ENCODE peak calls at places on chromosomes 11 and 22, in nine cellular contexts. L is prostate gland, V is testis, T is HCT116, X is ovary, I is IMR-90, W is transverse colon, O is esophagus squamous epithelium, E is K562. K is an unnamed sample. For H3K9me3, the result is how much of the 10 kb centered on the place peaks cover.

GRCh38 chr11:2691991-2692841 is 7.6 kb downstream of the KCNQ1OT1 start:
- DNase-seq in L (no peak), X (no peak), E (no peak), I (no peak), W (no peak), T (no peak), O (no peak), V (no peak), K (no peak)

GRCh38 chr22:27435839-27436581 is 365.5 kb downstream of the MN1 start:
- DNase-seq in E (no peak), X (peak), O (no peak), L (no peak), T (no peak), I (peak), V (peak), W (peak), K (no peak)

GRCh38 chr22:24265734-24266133 is 4.9 kb upstream of the SPECC1L start:
- DNase-seq in O (no peak), T (no peak), E (no peak), W (no peak), L (no peak), X (no peak), I (peak), V (no peak), K (no peak)

GRCh38 chr11:112156153-112156552 is 7.7 kb downstream of the IL18 start:
- DNase-seq in V (no peak), O (no peak), I (peak), W (no peak), L (no peak), T (no peak), E (no peak), X (no peak), K (no peak)

GRCh38 chr11:58330861-58331260 is 28.0 kb downstream of the OR5B17 start:
- DNase-seq in X (no peak), I (peak), E (no peak), L (no peak), O (no peak), V (no peak), T (no peak), W (no peak), K (no peak)

GRCh38 chr11:8717876-8718753 is 35.5 kb downstream of the RPL27A start:
- DNase-seq in V (peak), L (peak), W (peak), E (no peak), X (peak), O (no peak), T (no peak), I (peak), K (no peak)

GRCh38 chr11:23765862-23766261 is 731.0 kb upstream of the LUZP2 start:
- DNase-seq in V (no peak), X (no peak), T (no peak), W (no peak), L (no peak), I (peak), E (no peak), O (no peak), K (no peak)

GRCh38 chr22:42714768-42715430 is 5.8 kb downstream of the A4GALT start:
- DNase-seq in V (no peak), T (no peak), L (no peak), X (no peak), E (no peak), O (no peak), W (no peak), I (no peak), K (no peak)

GRCh38 chr22:38017272-38017920 is 33.0 kb upstream of the SOX10 start:
- DNase-seq in V (peak), I (peak), T (no peak), L (peak), E (peak), O (no peak), X (peak), W (peak), K (peak)

GRCh38 chr11:6377902-6378694 is 12.2 kb upstream of the SMPD1 start:
- DNase-seq in L (no peak), E (no peak), I (no peak), X (no peak), V (no peak), O (no peak), T (no peak), W (no peak), K (no peak)

GRCh38 chr11:31802990-31803812 is 7.9 kb downstream of the PAX6 start:
- DNase-seq in I (no peak), W (no peak), E (no peak), O (no peak), T (no peak), L (no peak), V (no peak), X (no peak), K (no peak)

DNA sequence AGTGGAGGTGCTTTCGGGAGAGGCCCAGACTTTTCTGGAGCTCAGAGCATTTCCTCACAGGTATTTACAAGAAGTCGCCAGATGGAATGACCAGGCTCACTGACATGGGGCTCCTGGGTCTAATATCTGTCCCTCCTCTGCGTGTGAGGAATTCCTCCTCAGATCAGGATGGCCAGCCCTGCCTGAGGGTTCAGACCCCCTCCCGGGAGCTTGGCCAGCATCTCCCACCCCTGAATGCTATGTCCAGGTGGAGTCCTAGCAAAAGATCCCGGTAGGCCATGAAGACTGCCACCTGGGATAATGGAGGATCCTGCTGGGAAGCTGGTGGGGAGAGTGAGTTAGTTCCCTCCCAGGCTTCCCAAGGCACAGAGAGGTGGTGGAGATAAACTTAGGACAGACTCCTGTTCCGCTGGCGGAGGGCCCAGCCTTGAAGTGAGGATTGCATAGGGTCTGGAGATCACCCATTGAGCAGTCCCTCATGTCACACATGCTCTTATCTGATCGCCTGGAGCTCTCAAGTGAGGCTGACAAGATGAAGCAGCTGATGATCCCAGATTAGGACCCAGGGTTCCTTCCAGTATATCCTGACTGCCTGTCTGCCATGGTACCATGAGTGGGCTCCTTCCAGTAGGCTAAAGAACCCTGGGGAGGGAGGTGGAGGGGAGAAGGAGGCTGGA is 5.7 kb downstream of the OAF start:
- DNase-seq in V (no peak), W (no peak), T (no peak), O (no peak), E (no peak), I (no peak), X (no peak), L (no peak), K (no peak)
- TF ChIP-seq POLR2A in V (no peak), W (no peak), T (no peak), O (no peak), E (no peak), I (no peak), X (no peak), L (no peak), K (no peak)

DNA sequence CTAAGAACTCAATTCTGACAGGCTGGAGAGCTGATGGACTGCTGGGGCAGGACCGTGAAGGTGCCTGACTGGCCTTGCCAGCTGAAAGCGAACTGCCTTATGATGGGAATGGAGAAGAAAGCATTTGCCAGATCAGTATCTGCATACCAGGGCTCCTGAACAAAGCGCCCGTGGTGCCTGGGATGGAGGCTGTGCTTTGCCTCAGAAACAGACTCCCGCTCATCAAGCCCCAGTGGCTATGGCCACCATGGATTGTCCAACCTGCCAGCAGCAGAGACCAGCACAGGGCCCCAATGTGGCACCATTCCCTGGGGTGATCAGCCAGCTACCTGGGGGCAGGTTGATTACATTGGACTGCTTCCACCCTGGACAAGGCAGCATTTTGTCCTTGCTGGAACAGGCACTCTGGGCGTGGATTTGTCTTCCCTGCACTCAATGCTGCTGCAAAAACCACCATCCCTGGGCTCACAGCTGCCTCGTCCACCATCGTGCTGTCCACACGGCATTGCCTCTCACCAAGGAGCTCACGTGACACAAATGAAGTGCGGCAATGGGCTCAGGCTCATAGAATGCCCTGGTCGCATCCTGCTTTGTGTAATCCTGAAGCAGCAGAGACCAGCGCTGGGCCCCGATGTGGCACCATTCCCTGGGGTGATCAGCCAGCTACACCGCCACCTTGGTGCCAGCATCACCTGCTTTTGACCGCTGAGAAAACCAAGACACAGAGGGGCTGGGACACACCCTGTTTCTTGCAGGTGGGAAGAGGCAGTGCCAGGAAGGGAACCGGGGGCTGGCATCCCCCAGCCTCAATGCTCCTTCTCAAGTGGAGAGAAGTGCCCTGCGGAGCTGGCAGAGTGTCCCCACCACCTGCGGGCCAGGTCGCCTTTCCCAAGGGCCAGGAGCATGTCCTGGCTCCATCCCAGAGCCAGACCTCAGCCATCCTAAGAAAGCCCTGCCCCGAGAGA is 1367.5 kb downstream of the BRD1 start:
- DNase-seq in T (no peak), W (no peak), I (no peak), O (no peak), X (no peak), E (no peak), V (no peak), L (no peak), K (no peak)
- H3K9me3 ChIP-seq in T (under half), W (under half), I (under half), O (under half), X (under half), E (under half), V (under half), L (under half), K (under half)

GRCh38 chr11:65538915-65539374 is 14.1 kb downstream of the SCYL1 start:
- DNase-seq in W (no peak), X (no peak), T (no peak), L (no peak), I (no peak), E (no peak), O (no peak), V (no peak), K (no peak)
- TF ChIP-seq POLR2A in W (no peak), X (no peak), T (no peak), L (no peak), I (peak), E (no peak), O (no peak), V (no peak), K (no peak)

DNA sequence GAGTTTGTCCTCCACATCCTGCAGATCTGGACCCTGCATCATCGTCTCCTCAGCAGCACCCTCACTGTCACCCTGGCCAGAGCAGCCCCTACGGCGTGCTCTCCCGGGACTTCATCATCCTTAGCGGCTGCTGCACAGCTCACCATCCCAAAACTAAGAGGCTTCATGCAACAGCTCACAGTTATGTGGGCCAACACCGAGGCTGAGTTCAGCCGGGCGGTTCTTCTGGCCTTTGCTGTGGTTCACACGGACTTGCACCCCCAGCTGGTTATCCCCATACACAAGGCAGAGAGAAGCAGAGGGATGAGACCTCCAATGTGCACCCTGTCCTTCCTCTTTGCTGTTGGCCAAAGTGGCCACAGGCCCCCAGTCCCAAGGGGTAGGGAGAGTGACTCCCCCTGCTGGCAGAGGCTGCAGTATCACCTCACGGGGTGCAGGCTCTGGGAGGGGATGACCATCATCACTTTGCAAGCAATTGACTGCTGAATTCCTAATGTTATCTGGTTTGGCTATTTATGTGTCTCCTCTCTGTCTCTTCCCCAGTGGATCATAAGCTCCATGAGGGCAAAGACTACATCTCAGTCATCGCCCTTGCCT is 276.8 kb downstream of the BRD1 start:
- DNase-seq in I (no peak), T (no peak), W (no peak), L (no peak), E (peak), X (no peak), V (no peak), O (no peak), K (no peak)
- H3K9me3 ChIP-seq in I (half or more), T (under half), W (under half), L (under half), E (under half), X (under half), V (under half), O (under half), K (under half)

GRCh38 chr22:30268331-30268730 is 1.7 kb upstream of the OSM start:
- DNase-seq in X (no peak), T (no peak), W (no peak), L (no peak), O (no peak), E (no peak), V (no peak), I (no peak), K (no peak)

GRCh38 chr22:30265851-30266444 is 703 bp downstream of the OSM start:
- DNase-seq in X (no peak), E (peak), L (no peak), V (no peak), O (peak), W (peak), T (no peak), I (no peak), K (peak)

GRCh38 chr22:30267382-30268302 is 991 bp upstream of the OSM start:
- DNase-seq in T (no peak), L (no peak), W (no peak), I (no peak), V (no peak), X (no peak), O (no peak), E (no peak), K (peak)

GRCh38 chr22:30265131-30265720 is 1.4 kb downstream of the OSM start:
- DNase-seq in X (no peak), W (no peak), O (no peak), I (no peak), V (no peak), E (no peak), T (no peak), L (no peak), K (no peak)

DNA sequence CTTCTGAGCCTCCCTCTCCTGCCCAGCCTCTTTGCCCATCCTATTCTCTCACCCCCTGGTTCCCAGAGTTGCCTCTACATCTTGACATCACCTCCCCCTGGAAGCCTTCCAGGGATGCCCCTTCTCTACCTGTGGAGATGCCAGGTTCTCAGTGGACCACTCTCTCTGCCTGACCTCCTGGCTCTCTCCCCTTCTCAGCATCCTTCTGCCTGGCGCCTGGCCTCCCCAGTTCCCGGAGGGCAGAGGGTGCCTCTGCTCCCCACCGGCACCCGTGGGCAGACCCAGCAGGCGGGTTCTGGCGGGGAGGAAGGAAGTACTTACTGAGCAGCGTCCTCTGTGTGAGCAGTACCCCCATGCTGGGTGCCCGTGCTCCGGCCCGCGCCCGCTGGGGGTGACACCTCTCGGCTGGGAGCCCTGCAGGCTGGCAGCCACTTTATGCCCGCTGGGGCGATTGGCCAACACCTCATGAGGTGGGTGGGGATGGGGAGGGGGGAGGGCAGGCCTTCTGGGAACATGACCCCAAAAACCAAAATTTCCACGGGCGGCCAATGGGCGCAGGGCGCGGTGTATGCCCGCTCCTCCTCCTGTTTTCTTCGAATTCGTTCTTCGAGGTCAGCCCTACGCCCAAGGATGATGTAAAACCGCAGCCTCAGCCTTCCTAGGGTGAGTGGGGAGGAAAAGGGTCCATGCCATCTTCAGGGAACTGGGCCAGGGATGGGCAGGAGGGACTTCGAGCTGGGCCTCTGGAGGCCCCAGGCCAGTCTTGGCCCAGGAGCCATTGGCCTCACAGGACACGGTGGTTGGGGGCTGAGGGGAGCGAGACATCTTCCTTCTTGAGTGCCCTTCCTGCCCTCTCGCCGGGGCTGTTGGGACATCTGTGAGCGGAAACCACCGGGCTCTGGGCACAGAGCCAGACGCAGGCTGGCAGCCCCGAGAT is at the start of gene OSM:
- DNase-seq in T (no peak), E (no peak), O (no peak), L (no peak), V (peak), I (no peak), X (no peak), W (peak), K (peak)
- TF ChIP-seq POLR2A in T (no peak), E (no peak), O (no peak), L (no peak), V (no peak), I (no peak), X (no peak), W (no peak), K (no peak)

DNA sequence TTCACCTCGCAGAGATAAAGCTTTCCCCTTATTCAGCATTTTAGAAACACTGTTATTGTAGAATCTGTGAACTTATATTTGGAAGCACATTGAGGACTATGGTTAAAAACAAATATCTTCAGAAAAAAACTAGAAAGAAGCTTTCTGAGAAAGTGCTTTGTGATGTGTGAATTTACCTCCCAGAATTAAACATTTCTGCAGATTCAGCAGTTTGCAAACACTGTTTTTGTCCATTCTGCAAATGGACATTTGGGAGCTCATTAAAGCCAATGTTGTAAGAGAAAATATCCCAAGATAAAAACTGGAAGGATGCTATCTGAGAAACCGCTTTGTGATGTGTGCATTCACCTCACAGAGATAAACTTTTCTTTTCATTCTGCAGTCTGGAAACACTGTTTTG is 272.7 kb downstream of the OR4A5 start:
- DNase-seq in W (no peak), X (no peak), V (no peak), I (no peak), T (no peak), L (no peak), E (no peak), O (no peak), K (no peak)
- H3K9me3 ChIP-seq in W (under half), X (under half), V (under half), I (under half), T (under half), L (under half), E (under half), O (under half), K (under half)

GRCh38 chr11:121453589-121454299 is 977 bp upstream of the SORL1-AS1 start:
- DNase-seq in L (no peak), T (no peak), W (no peak), I (no peak), O (no peak), X (no peak), V (no peak), E (no peak), K (no peak)

GRCh38 chr11:121450424-121450823 is 1.7 kb upstream of the SORL1 start:
- DNase-seq in X (no peak), I (no peak), V (no peak), O (no peak), T (no peak), L (no peak), E (no peak), W (no peak), K (no peak)

GRCh38 chr11:121451178-121451981 is 734 bp upstream of the SORL1 start:
- DNase-seq in O (no peak), X (no peak), E (no peak), L (peak), V (no peak), I (no peak), T (no peak), W (peak), K (peak)

GRCh38 chr11:121452609-121453150 is at the start of gene SORL1-AS1:
- DNase-seq in W (peak), L (no peak), I (peak), T (no peak), O (no peak), E (no peak), V (peak), X (no peak), K (peak)

DNA sequence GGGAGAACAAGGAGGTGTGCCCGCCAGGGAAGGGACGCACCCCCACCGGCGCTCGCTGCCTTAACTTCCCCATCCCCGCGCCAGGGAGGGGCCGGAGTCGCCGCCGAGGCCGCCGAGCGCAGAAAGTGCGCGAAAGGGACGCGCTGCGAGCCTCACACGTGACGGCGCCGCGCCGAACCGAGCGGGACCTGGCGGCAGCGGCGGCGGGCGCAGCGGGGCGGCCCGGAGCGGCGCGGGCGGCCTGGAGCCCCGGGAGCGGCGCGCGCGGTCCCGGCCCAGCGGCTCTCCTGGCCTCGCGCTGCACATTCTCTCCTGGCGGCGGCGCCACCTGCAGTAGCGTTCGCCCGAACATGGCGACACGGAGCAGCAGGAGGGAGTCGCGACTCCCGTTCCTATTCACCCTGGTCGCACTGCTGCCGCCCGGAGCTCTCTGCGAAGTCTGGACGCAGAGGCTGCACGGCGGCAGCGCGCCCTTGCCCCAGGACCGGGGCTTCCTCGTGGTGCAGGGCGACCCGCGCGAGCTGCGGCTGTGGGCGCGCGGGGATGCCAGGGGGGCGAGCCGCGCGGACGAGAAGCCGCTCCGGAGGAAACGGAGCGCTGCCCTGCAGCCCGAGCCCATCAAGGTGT is at the start of gene SORL1:
- DNase-seq in X (peak), W (peak), I (peak), T (no peak), L (peak), E (peak), V (peak), O (no peak), K (peak)
- TF ChIP-seq POLR2A in X (no peak), W (peak), I (no peak), T (peak), L (no peak), E (no peak), V (no peak), O (no peak), K (peak)